ENCODE peak calls at places on chromosomes 4 and X, in seven cellular contexts. Y is NCI-H1048, T is SW 1271, J is NCI-H1105, F is lung, O is GM06990, Z is NCI-H2081 treated with DMSO at 0.1 percent for 48 hours. N is an unnamed sample.

GRCh38 chr4:175453456-175453855 is 358.6 kb downstream of the GPM6A start:
- DNase-seq in Y (no peak), T (no peak), J (no peak), F (no peak), O (no peak), Z (no peak), N (no peak)

GRCh38 chr4:168273838-168274237 is 44.7 kb downstream of the DDX60 start:
- DNase-seq in Y (no peak), T (no peak), J (no peak), F (no peak), O (no peak), Z (no peak), N (no peak)

GRCh38 chr4:33709247-33709646 is 2535.1 kb downstream of the ARAP2 start:
- DNase-seq in Y (no peak), T (no peak), J (no peak), F (no peak), O (no peak), Z (no peak), N (no peak)

GRCh38 chr4:116122131-116122530 is 963.2 kb downstream of the TRAM1L1 start:
- DNase-seq in Y (no peak), T (no peak), J (no peak), F (no peak), O (no peak), Z (no peak), N (no peak)

GRCh38 chr4:123403205-123403604 is 6.6 kb downstream of the SPRY1 start:
- DNase-seq in Y (no peak), T (no peak), J (no peak), F (no peak), O (no peak), Z (no peak), N (no peak)

GRCh38 chrX:12953420-12953819 is 21.5 kb upstream of the TMSB4X start:
- DNase-seq in Y (no peak), T (no peak), J (no peak), F (no peak), O (no peak), Z (no peak), N (no peak)

GRCh38 chr4:142940614-142941013 is 94.5 kb upstream of the INPP4B start:
- DNase-seq in Y (no peak), T (no peak), J (peak), F (no peak), O (no peak), Z (peak), N (no peak)

GRCh38 chrX:456146-456545 is 69.4 kb upstream of the PPP2R3B start:
- DNase-seq in Y (no peak), T (no peak), J (no peak), F (no peak), O (no peak), Z (no peak), N (no peak)

GRCh38 chr4:138702471-138702870 is 313.1 kb upstream of the NOCT start:
- DNase-seq in Y (no peak), T (no peak), J (no peak), F (no peak), O (no peak), Z (no peak), N (no peak)

GRCh38 chr4:18664051-18664450 is 642.5 kb upstream of the LCORL start:
- DNase-seq in Y (no peak), T (no peak), J (no peak), F (no peak), O (no peak), Z (no peak), N (no peak)

GRCh38 chr4:22072240-22072639 is 123.7 kb upstream of the KCNIP4 start:
- DNase-seq in Y (no peak), T (no peak), J (no peak), F (no peak), O (no peak), Z (no peak), N (no peak)

GRCh38 chr4:52560844-52561280 is 98.2 kb downstream of the USP46 start:
- DNase-seq in Y (no peak), T (no peak), J (no peak), F (no peak), O (no peak), Z (no peak), N (no peak)